ENCODE peak calls at places on chromosomes 12 and 14, in nine cellular contexts. M, R, C, Q, D, H, J, U and Z are unnamed samples.

GRCh38 chr12:79983969-79984629 is 49.2 kb upstream of the PPP1R12A start:
- DNase-seq in M (no peak), R (no peak), C (peak), Q (peak), D (no peak), H (no peak), J (no peak), U (peak), Z (no peak)

GRCh38 chr14:53140585-53140984 is 12.5 kb downstream of the DDHD1 start:
- DNase-seq in M (no peak), R (no peak), C (no peak), Q (no peak), D (no peak), H (no peak), J (no peak), U (no peak), Z (no peak)

GRCh38 chr14:80465541-80466220 is 254.4 kb upstream of the DIO2 start:
- DNase-seq in M (no peak), R (no peak), C (no peak), Q (no peak), D (no peak), H (no peak), J (no peak), U (peak), Z (no peak)

GRCh38 chr12:52147367-52147972 is 44.3 kb downstream of the KRT80 start:
- DNase-seq in M (no peak), R (peak), C (peak), Q (peak), D (peak), H (no peak), J (peak), U (peak), Z (peak)

GRCh38 chr14:81464253-81465001 is 64.3 kb upstream of the STON2 start:
- DNase-seq in M (no peak), R (peak), C (peak), Q (peak), D (peak), H (peak), J (peak), U (peak), Z (no peak)

GRCh38 chr12:118641249-118641648 is 264.9 kb downstream of the SUDS3 start:
- DNase-seq in M (no peak), R (peak), C (no peak), Q (no peak), D (no peak), H (no peak), J (no peak), U (no peak), Z (no peak)

GRCh38 chr12:75543529-75543928 is 32.1 kb upstream of the KRR1 start:
- DNase-seq in M (no peak), R (no peak), C (no peak), Q (no peak), D (no peak), H (no peak), J (no peak), U (no peak), Z (no peak)

GRCh38 chr14:99287269-99287942 is 15.4 kb upstream of the BCL11B start:
- DNase-seq in M (no peak), R (no peak), C (no peak), Q (no peak), D (no peak), H (no peak), J (no peak), U (no peak), Z (no peak)

GRCh38 chr14:70808023-70808401 is 1.3 kb downstream of the MAP3K9 start:
- DNase-seq in M (peak), R (no peak), C (no peak), Q (peak), D (peak), H (peak), J (peak), U (no peak), Z (peak)

GRCh38 chr12:106179086-106179485 is 40.3 kb upstream of the NUAK1 start:
- DNase-seq in M (no peak), R (no peak), C (no peak), Q (no peak), D (no peak), H (no peak), J (no peak), U (no peak), Z (no peak)

GRCh38 chr12:126747530-126748149 is 1519.3 kb upstream of the TMEM132C start:
- DNase-seq in M (peak), R (peak), C (no peak), Q (peak), D (peak), H (peak), J (no peak), U (peak), Z (peak)

GRCh38 chr12:67650127-67650495 is 1.6 kb downstream of the DYRK2 start:
- DNase-seq in M (peak), R (peak), C (no peak), Q (peak), D (no peak), H (no peak), J (no peak), U (no peak), Z (no peak)

GRCh38 chr12:30795660-30796507 is 41.1 kb upstream of the CAPRIN2 start:
- DNase-seq in M (peak), R (peak), C (peak), Q (peak), D (peak), H (peak), J (peak), U (peak), Z (peak)

GRCh38 chr12:125331342-125332052 is 266.3 kb downstream of the AACS start:
- DNase-seq in M (no peak), R (peak), C (no peak), Q (no peak), D (no peak), H (no peak), J (no peak), U (peak), Z (no peak)

GRCh38 chr14:90381011-90381790 is 15.6 kb upstream of the CALM1 start:
- DNase-seq in M (no peak), R (no peak), C (no peak), Q (no peak), D (peak), H (no peak), J (no peak), U (peak), Z (peak)

GRCh38 chr14:94021416-94022157 is 4.6 kb upstream of the OTUB2 start:
- DNase-seq in M (no peak), R (no peak), C (no peak), Q (no peak), D (peak), H (no peak), J (no peak), U (peak), Z (no peak)